ENCODE peak calls at places on chromosomes 4 and X, in six cellular contexts. B, N, G, F, D and C are unnamed samples.

GRCh38 chr4:188976644-188977115 is 837.4 kb downstream of the TRIML1 start:
- DNase-seq in F (no peak), B (no peak), N (no peak), G (no peak), D (peak; percentile 53), C (no peak)

GRCh38 chrX:133454525-133455323 is 39.4 kb upstream of the GPC4 start:
- DNase-seq in N (no peak), D (no peak), G (no peak), B (no peak), F (no peak), C (no peak)

GRCh38 chr4:140812916-140813315 is 56.7 kb upstream of the TBC1D9 start:
- DNase-seq in D (no peak), B (no peak), N (no peak), G (no peak), F (no peak), C (no peak)

GRCh38 chrX:114584434-114584943 is 603 bp downstream of the HTR2C start:
- DNase-seq in G (no peak), N (no peak), F (peak; percentile 61), B (no peak), D (no peak), C (no peak)

GRCh38 chr4:174853629-174854028 is 24.6 kb upstream of the GLRA3 start:
- DNase-seq in D (no peak), N (no peak), B (no peak), F (peak; percentile 17), G (no peak), C (no peak)

GRCh38 chrX:136030357-136031225 is 45.4 kb downstream of the SLC9A6 start:
- DNase-seq in N (no peak), B (no peak), G (no peak), F (no peak), D (no peak), C (no peak)

GRCh38 chr4:175369087-175369486 is 443.0 kb downstream of the GPM6A start:
- DNase-seq in B (no peak), F (no peak), G (no peak), D (no peak), N (no peak), C (no peak)

GRCh38 chrX:16278927-16279326 is 111.6 kb downstream of the MAGEB17 start:
- DNase-seq in B (no peak), G (no peak), F (no peak), D (peak; percentile 1), N (peak; percentile 7), C (no peak)

GRCh38 chr4:171954650-171955049 is 141.4 kb downstream of the GALNTL6 start:
- DNase-seq in D (no peak), N (no peak), F (no peak), B (peak; percentile 11), G (peak; percentile 4), C (no peak)

GRCh38 chrX:13092455-13092941 is 48.1 kb upstream of the FAM9C start:
- DNase-seq in B (peak; percentile 95), F (no peak), D (no peak), N (no peak), G (no peak), C (no peak)

GRCh38 chr4:122663814-122664610 is 43.1 kb upstream of the IL21 start:
- DNase-seq in F (no peak), D (no peak), B (no peak), N (no peak), G (no peak), C (no peak)

GRCh38 chr4:174005422-174005821 is 278.0 kb downstream of the FBXO8 start:
- DNase-seq in F (no peak), D (no peak), B (no peak), N (no peak), G (no peak), C (no peak)

GRCh38 chrX:154542723-154543424 is 3.8 kb downstream of the G6PD start:
- DNase-seq in F (no peak), G (no peak), D (no peak), B (no peak), N (no peak), C (peak; percentile 42)

GRCh38 chrX:9241427-9241826 is 207.5 kb upstream of the FAM9B start:
- DNase-seq in G (no peak), N (no peak), F (no peak), D (no peak), B (no peak), C (no peak)

GRCh38 chr4:13368262-13368661 is 115.9 kb downstream of the RAB28 start:
- DNase-seq in B (no peak), G (no peak), N (peak; percentile 91), D (no peak), F (no peak), C (peak; percentile 17)

GRCh38 chr4:104064650-104065577 is 345.1 kb upstream of the TACR3 start:
- DNase-seq in N (peak; percentile 7), G (peak; percentile 56), B (peak; percentile 23), D (peak; percentile 3), F (peak; percentile 25), C (peak; percentile 39)

GRCh38 chr4:128322311-128322710 is 34.7 kb upstream of the PGRMC2 start:
- DNase-seq in B (no peak), G (no peak), N (no peak), F (no peak), D (no peak), C (peak; percentile 45)

GRCh38 chrX:21479695-21480280 is 105.6 kb downstream of the CNKSR2 start:
- DNase-seq in N (peak; percentile 4), D (no peak), F (peak; percentile 33), B (no peak), G (no peak), C (peak; percentile 48)

GRCh38 chr4:162163892-162164759 is at the start of gene FSTL5:
- DNase-seq in D (peak; percentile 94), F (peak; percentile 81), B (no peak), N (peak; percentile 16), G (no peak), C (peak; percentile 16)

GRCh38 chr4:48011722-48012121 is 4.8 kb downstream of the CNGA1 start:
- DNase-seq in B (no peak), N (no peak), F (no peak), D (no peak), G (no peak), C (no peak)

GRCh38 chr4:48002267-48002666 is 14.2 kb downstream of the CNGA1 start:
- DNase-seq in D (no peak), F (no peak), G (no peak), B (no peak), N (no peak), C (no peak)

GRCh38 chr4:48012819-48013218 is 3.7 kb downstream of the CNGA1 start:
- DNase-seq in D (no peak), B (no peak), N (no peak), F (no peak), G (no peak), C (no peak)

GRCh38 chr4:48005781-48006180 is 10.7 kb downstream of the CNGA1 start:
- DNase-seq in G (no peak), D (no peak), F (no peak), N (no peak), B (no peak), C (no peak)

DNA sequence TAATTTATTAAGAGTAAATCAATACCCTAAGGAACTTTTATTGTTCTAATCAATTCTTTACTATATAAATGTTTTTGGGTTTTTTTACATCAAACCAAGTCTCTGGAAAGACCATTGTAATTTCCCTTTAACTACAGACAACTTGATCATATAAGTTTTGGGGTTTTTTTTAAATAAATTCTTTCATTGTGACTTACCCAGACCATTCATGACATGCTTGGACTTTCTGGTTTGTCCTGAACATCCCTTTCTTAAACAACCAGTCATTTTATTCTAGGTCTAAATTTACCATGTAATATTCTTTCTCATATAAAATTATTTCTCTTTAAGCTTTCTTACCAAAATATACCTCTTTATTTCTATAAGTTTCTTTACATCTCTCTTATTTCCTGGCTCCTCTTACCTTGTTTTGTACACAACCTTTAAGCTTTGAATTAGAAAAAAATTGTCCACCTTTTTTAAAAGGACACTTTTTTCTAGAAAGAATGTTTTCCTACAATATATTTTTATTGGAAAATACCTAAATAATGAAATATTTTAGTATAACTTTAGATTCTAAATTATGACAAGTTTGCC is 8.4 kb downstream of the CNGA1 start:
- DNase-seq in D (no peak), G (peak; percentile 34), N (no peak), F (no peak), B (no peak), C (no peak)
- TF ChIP-seq SIN3A in D (no peak), G (no peak), N (no peak), F (no peak), B (no peak), C (no peak)

GRCh38 chr4:168876106-168876505 is 133.9 kb downstream of the CBR4 start:
- DNase-seq in N (no peak), F (no peak), B (no peak), D (no peak), G (no peak), C (no peak)

GRCh38 chr4:168879178-168879577 is 130.9 kb downstream of the CBR4 start:
- DNase-seq in G (no peak), D (no peak), F (no peak), N (no peak), B (no peak), C (no peak)

GRCh38 chr4:168880087-168880675 is 129.9 kb downstream of the CBR4 start:
- DNase-seq in F (no peak), N (no peak), D (no peak), G (no peak), B (no peak), C (no peak)

GRCh38 chr4:168877407-168877778 is 132.7 kb downstream of the CBR4 start:
- DNase-seq in F (no peak), D (no peak), G (no peak), B (no peak), N (no peak), C (no peak)

GRCh38 chr4:168877779-168878491 is 132.1 kb downstream of the CBR4 start:
- DNase-seq in B (no peak), F (peak; percentile 63), G (no peak), N (no peak), D (no peak), C (no peak)
- TF ChIP-seq SIN3A in B (no peak), F (no peak), G (no peak), N (no peak), D (no peak), C (no peak)

DNA sequence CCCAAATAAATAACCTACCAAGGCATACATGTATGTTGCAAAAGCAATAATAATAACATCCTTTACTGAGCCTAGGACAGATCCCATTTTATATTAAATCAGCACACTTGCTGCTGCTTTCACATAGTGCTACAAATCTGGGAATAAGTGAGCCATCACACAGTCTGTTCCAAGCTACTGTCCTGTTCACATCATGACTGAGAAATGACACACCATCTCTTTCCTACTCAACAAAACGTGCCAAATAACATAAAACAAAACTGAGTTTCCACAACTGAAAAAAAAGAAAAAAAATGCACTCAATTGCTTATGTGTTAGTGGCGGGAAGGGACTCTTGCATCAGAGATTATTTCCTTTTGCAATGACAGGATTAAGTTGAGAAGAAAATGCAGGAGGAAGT is 109.0 kb downstream of the SHROOM4 start:
- DNase-seq in G (no peak), B (no peak), F (no peak), D (no peak), N (no peak), C (no peak)
- TF ChIP-seq SIN3A in G (no peak), B (no peak), F (no peak), D (no peak), N (no peak), C (no peak)

DNA sequence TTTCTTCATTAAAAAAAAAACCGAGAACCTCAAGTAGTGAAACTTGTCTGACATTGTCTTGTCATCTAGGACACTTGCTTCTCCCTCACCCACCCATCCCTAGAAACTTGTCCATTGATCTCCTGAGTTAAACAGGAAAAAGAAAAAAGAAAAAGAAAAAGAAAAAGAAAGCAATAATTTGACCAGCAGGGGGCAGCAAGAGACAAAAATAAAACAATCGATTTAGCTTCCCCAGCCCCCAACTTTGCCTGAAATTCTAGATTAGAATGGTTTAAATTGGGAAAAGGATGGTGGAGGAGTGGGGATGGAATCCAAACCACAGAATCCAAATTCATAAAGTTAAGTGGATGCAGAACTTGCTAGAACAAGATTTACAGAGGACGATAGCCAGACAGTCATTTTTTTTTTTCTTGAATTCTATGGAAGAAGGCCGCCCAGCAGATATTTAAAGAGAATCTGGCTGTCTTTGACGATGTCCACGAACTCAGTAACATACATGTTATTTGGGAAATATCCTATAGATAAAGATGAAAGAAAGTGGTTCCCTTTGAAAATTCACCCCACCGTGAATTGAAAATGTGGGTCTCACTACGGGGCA is 282.9 kb downstream of the USP46 start:
- DNase-seq in F (peak; percentile 41), G (peak; percentile 33), D (no peak), N (peak; percentile 57), B (no peak), C (peak; percentile 45)
- TF ChIP-seq SIN3A in F (no peak), G (no peak), D (no peak), N (no peak), B (no peak), C (no peak)